ENCODE peak calls at places on chromosome 14, in nine cellular contexts. D is kidney, W is right cardiac atrium, P is choroid plexus epithelial cell, S is transverse colon, O is heart left ventricle, U is kidney epithelial cell, E is mammary epithelial cell, K is neuronal stem cell. R is an unnamed sample.

GRCh38 chr14:51004352-51004800 is 60.1 kb upstream of the PYGL start:
- DNase-seq in W (no peak), D (no peak), E (no peak), O (no peak), S (peak; percentile 38), K (no peak), U (no peak), P (no peak), R (no peak)

GRCh38 chr14:65156568-65157366 is 54.5 kb upstream of the MAX start:
- DNase-seq in E (peak; percentile 38), K (no peak), P (peak; percentile 78), S (peak; percentile 19), D (peak; percentile 75), W (peak; percentile 25), U (no peak), O (no peak), R (no peak)

GRCh38 chr14:69582207-69582606 is 7.5 kb upstream of the CCDC177 start:
- DNase-seq in P (peak; percentile 44), K (no peak), S (no peak), D (no peak), E (no peak), O (no peak), W (no peak), U (no peak), R (no peak)

GRCh38 chr14:69346710-69347109 is 51.4 kb downstream of the ERH start:
- DNase-seq in S (peak; percentile 47), D (no peak), P (peak; percentile 36), E (no peak), K (peak; percentile 35), U (no peak), W (peak; percentile 34), O (no peak), R (peak; percentile 84)

GRCh38 chr14:41449057-41449456 is 157.6 kb upstream of the LRFN5 start:
- DNase-seq in O (no peak), P (no peak), K (no peak), E (no peak), D (no peak), U (no peak), W (no peak), S (no peak), R (no peak)

GRCh38 chr14:46496409-46496808 is 155.2 kb downstream of the RPL10L start:
- DNase-seq in D (no peak), S (no peak), O (no peak), P (no peak), K (no peak), U (no peak), E (no peak), W (no peak), R (no peak)

GRCh38 chr14:77111021-77111420 is 13.0 kb downstream of the CIPC start:
- DNase-seq in E (no peak), S (no peak), K (peak; percentile 79), P (peak; percentile 22), O (no peak), W (no peak), U (no peak), D (no peak), R (peak; percentile 95)

GRCh38 chr14:40452674-40453073 is 1020.4 kb upstream of the FBXO33 start:
- DNase-seq in S (no peak), K (no peak), D (no peak), O (no peak), P (no peak), U (no peak), W (no peak), E (no peak), R (no peak)

GRCh38 chr14:58607131-58607531 is 30.6 kb upstream of the DACT1 start:
- DNase-seq in K (no peak), E (no peak), S (no peak), W (no peak), P (no peak), D (no peak), U (no peak), O (no peak), R (peak; percentile 72)

GRCh38 chr14:49506650-49507049 is 79.5 kb downstream of the RPS29 start:
- DNase-seq in P (no peak), E (no peak), K (no peak), D (no peak), S (no peak), U (no peak), O (no peak), W (no peak), R (peak; percentile 53)

DNA sequence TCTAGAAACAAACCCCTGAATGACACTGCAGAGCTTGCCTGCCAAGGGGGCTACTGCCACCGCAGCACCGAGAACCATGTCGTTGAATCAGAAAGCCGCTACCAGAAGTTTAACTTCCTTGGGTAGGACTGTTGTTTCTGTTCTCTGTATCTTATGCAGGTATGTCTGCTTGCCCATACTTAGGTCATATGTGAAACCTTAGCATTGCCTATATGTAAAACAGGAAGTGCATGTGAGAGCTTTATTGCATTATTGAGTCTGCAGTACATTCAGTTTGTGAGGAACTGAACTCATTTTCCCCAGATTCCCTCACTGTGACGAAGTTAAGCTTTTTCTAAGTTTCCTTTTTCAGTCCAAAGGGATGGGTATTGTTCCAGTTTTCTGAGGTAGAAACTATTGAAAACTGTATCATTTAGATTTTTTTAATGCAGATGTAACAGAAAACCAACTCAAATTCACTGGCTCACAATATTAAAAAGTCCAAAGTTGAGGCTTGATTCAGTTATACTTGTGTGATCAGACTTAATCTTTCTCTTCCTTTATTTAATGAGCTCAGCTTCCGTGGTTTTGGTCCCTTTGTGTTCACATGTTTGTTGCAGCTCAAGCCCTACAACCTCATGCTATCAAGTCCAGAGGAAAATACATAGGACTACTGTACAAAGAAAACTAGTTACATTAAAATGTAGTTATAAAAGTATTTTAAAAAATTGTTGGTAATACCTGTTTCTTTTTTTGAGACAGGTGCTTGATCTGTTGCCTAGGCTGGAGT is 6.9 kb downstream of the FBXO34 start:
- DNase-seq in S (no peak), D (no peak), W (no peak), U (no peak), K (no peak), E (no peak), O (no peak), P (no peak), R (no peak)
- H3K4me3 ChIP-seq in S (no peak overlapping the region), D (no peak overlapping the region), W (no peak overlapping the region), U (no peak overlapping the region), K (no peak overlapping the region), E (no peak overlapping the region), O (no peak overlapping the region), P (no peak overlapping the region), R (no peak overlapping the region)

GRCh38 chr14:37172024-37172869 is at the start of gene SLC25A21:
- DNase-seq in D (peak; percentile 90), W (peak; percentile 80), U (peak; percentile 35), O (peak; percentile 76), E (peak; percentile 85), P (peak; percentile 81), S (peak; percentile 68), K (peak; percentile 61), R (peak; percentile 85)

GRCh38 chr14:37171678-37172023 is 755 bp downstream of the SLC25A21 start:
- DNase-seq in S (no peak), K (no peak), O (no peak), U (no peak), P (no peak), D (no peak), W (no peak), E (no peak), R (no peak)

GRCh38 chr14:37170993-37171392 is 1.4 kb downstream of the SLC25A21 start:
- DNase-seq in P (no peak), K (no peak), U (no peak), D (no peak), W (no peak), E (no peak), O (no peak), S (no peak), R (no peak)

GRCh38 chr14:37170237-37170636 is 2.2 kb downstream of the SLC25A21 start:
- DNase-seq in O (no peak), U (no peak), S (no peak), W (no peak), P (no peak), K (no peak), E (no peak), D (no peak), R (no peak)

DNA sequence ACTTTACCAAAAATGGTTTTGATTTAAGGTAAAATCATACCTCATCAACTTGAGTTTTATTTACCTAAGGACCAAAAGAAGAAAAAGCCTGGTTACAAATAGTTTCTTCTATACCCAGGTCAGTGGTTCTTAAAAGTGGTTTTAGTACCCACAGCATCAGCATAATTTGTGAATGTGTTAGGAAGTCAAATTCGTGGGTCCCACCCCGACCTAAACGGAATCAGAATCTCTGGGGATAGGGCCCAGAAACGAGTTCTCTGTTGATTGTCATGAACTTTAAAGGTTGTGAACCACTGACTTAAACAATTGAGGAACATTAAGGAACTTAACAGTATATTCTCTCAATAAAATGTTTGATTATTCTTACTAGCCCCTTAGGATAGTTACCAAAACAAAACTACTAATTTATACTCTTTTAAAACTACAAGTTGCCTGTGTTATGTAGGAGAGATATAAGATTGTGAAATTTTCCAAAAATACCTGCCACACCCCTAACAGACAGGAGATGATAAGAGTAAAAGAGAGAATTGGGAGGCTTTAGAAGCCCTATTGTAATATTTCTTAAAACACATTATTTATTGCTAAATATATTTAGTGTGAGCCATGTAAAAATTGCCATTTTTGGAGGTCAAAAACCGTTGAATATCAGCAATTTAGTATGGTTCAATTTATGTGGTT is 669 bp upstream of the SLC25A21 start:
- DNase-seq in K (no peak), E (no peak), S (no peak), U (no peak), W (no peak), P (no peak), O (no peak), D (no peak), R (no peak)
- H3K4me3 ChIP-seq in K (peak overlapping the region; percentile 73), E (peak overlapping the region; percentile 72), S (peak overlapping the region; percentile 73), U (peak overlapping the region; percentile 61), W (peak overlapping the region; percentile 76), P (peak overlapping the region; percentile 67), O (peak overlapping the region; percentile 70), D (peak overlapping the region; percentile 86), R (peak overlapping the region; percentile 62)

DNA sequence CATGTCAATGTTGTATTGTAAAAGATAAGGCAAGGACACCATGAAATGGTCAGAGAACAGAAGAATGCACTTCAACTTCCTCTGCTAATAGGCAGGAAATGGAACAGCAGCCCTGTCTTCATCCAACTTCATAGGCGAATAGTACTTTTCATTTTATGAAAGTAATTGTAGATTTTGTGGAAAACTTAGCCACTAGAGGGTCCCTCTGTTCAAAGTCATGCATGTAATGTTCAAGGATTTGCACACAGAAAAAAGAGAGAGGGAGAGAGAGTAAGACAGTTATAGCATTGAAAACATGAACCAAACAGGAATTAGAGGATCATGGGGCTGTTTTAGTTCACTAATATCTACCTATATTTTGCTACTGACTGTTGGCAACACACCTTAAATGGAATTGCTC is 172.2 kb downstream of the FLRT2 start:
- DNase-seq in W (no peak), E (no peak), U (no peak), S (no peak), D (no peak), P (peak; percentile 20), O (no peak), K (no peak), R (no peak)
- H3K4me3 ChIP-seq in W (no peak overlapping the region), E (no peak overlapping the region), U (no peak overlapping the region), S (no peak overlapping the region), D (no peak overlapping the region), P (no peak overlapping the region), O (no peak overlapping the region), K (no peak overlapping the region), R (no peak overlapping the region)

DNA sequence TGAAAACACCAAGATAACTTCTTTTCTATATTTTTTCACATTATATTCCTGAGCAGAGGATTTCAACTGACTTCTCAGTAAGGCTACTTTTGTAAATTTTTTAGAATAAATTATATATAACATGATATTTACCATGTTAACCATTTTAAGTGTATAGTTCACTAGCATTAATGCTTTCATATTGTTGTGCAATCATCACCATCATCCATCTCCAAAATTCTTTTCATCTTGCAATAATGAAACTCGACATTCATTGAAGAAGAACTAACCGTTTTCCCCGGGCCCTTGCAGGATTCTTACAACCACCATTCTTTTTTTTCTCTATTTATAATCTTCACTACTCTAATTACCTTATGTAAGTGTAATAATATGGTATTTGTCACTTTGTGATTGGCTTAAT is 1036.1 kb downstream of the LRFN5 start:
- DNase-seq in O (no peak), P (no peak), D (no peak), K (no peak), W (no peak), U (no peak), E (no peak), S (no peak), R (no peak)
- H3K4me3 ChIP-seq in O (no peak overlapping the region), P (no peak overlapping the region), D (no peak overlapping the region), K (no peak overlapping the region), W (no peak overlapping the region), U (no peak overlapping the region), E (no peak overlapping the region), S (no peak overlapping the region), R (no peak overlapping the region)